ENCODE peak calls at places on chromosomes 16 and 17, in nine cellular contexts. B, K, J, U, V, L, Y, C and Q are unnamed samples.

GRCh38 chr17:78168906-78169793 is 769 bp downstream of the SYNGR2 start:
- DNase-seq in U (no peak), C (no peak), B (peak), Y (no peak), K (peak), J (no peak), L (peak), V (peak), Q (no peak)

GRCh38 chr17:27475981-27476895 is 20.0 kb downstream of the KSR1 start:
- DNase-seq in L (no peak), J (no peak), B (no peak), Y (no peak), K (no peak), V (no peak), C (no peak), U (no peak), Q (no peak)

GRCh38 chr16:30609002-30609927 is 924 bp downstream of the ZNF689 start:
- DNase-seq in L (peak), U (no peak), K (peak), C (peak), Y (peak), V (peak), B (peak), J (no peak), Q (no peak)

GRCh38 chr17:47254403-47254943 is 846 bp downstream of the ITGB3 start:
- DNase-seq in U (no peak), Y (peak), J (no peak), B (no peak), L (peak), K (no peak), V (no peak), C (no peak), Q (no peak)

GRCh38 chr16:12271006-12271405 is 294.5 kb downstream of the SNX29 start:
- DNase-seq in L (no peak), Y (peak), B (no peak), C (no peak), U (no peak), J (no peak), K (peak), V (peak), Q (no peak)

GRCh38 chr17:28097254-28097653 is 54.8 kb downstream of the NLK start:
- DNase-seq in K (no peak), U (no peak), B (no peak), C (no peak), V (no peak), J (no peak), Y (no peak), L (no peak), Q (no peak)

GRCh38 chr17:76940738-76941350 is 72.6 kb downstream of the MGAT5B start:
- DNase-seq in J (no peak), Y (no peak), K (peak), V (no peak), B (no peak), L (no peak), U (no peak), C (no peak), Q (no peak)

GRCh38 chr17:39738568-39738901 is 797 bp downstream of the GRB7 start:
- DNase-seq in Y (no peak), K (no peak), L (no peak), V (peak), B (peak), U (no peak), J (peak), C (no peak), Q (no peak)

GRCh38 chr17:49995055-49995738 is at the start of gene DLX3:
- DNase-seq in B (peak), J (peak), L (peak), C (peak), U (no peak), Y (peak), K (no peak), V (peak), Q (peak)

GRCh38 chr16:12575288-12575687 is 228.4 kb downstream of the CPPED1 start:
- DNase-seq in B (no peak), J (no peak), V (no peak), L (no peak), K (peak), C (no peak), U (no peak), Y (no peak), Q (no peak)

GRCh38 chr16:48546774-48547173 is 63.2 kb downstream of the N4BP1 start:
- DNase-seq in J (no peak), K (no peak), C (no peak), Y (no peak), V (no peak), L (no peak), B (peak), U (no peak), Q (no peak)

GRCh38 chr16:72455743-72456659 is 284.0 kb upstream of the PMFBP1 start:
- DNase-seq in Y (no peak), U (no peak), C (no peak), L (no peak), V (no peak), B (peak), J (no peak), K (peak), Q (no peak)

GRCh38 chr16:87152221-87152755 is 164.9 kb downstream of the C16orf95 start:
- DNase-seq in V (no peak), Y (no peak), K (no peak), U (no peak), J (no peak), C (no peak), B (no peak), L (no peak), Q (no peak)

GRCh38 chr17:17535957-17536356 is 39.8 kb upstream of the RASD1 start:
- DNase-seq in B (peak), K (no peak), C (no peak), U (no peak), J (no peak), V (no peak), Y (peak), L (peak), Q (no peak)

GRCh38 chr17:76594676-76595075 is 9.0 kb upstream of the ST6GALNAC2 start:
- DNase-seq in L (no peak), B (no peak), Y (peak), J (no peak), C (no peak), K (no peak), V (no peak), U (no peak), Q (no peak)

GRCh38 chr17:70313450-70313849 is 144.1 kb downstream of the KCNJ2 start:
- DNase-seq in B (no peak), K (no peak), J (no peak), L (no peak), U (no peak), Y (peak), C (no peak), V (no peak), Q (peak)

GRCh38 chr17:16962804-16963203 is 9.1 kb downstream of the TNFRSF13B start:
- DNase-seq in J (peak), Y (no peak), U (no peak), C (no peak), K (no peak), L (no peak), V (no peak), B (no peak), Q (no peak)

GRCh38 chr17:63275968-63276349 is 170.1 kb downstream of the CYB561 start:
- DNase-seq in V (no peak), K (no peak), U (no peak), L (no peak), C (no peak), J (no peak), B (no peak), Y (peak), Q (peak)

GRCh38 chr17:77144227-77144626 is 3.5 kb downstream of the SEC14L1 start:
- DNase-seq in U (no peak), Y (no peak), L (no peak), V (no peak), K (peak), C (no peak), B (peak), J (no peak), Q (no peak)

GRCh38 chr17:70137451-70138230 is 31.7 kb upstream of the KCNJ2 start:
- DNase-seq in K (peak), U (peak), V (no peak), J (peak), Y (peak), C (peak), L (peak), B (peak), Q (peak)

GRCh38 chr16:90015586-90016338 is 3.5 kb downstream of the DBNDD1 start:
- DNase-seq in K (no peak), U (no peak), C (no peak), L (no peak), V (no peak), B (no peak), Y (no peak), J (no peak), Q (no peak)

GRCh38 chr16:83954577-83955016 is 1.6 kb downstream of the OSGIN1 start:
- DNase-seq in V (peak), L (peak), J (peak), B (peak), C (no peak), K (no peak), U (peak), Y (peak), Q (no peak)

GRCh38 chr17:28612936-28613872 is 781 bp downstream of the RSKR start:
- DNase-seq in L (no peak), K (peak), Y (peak), U (no peak), V (peak), C (no peak), B (peak), J (no peak), Q (no peak)

GRCh38 chr17:47203984-47204721 is 5.0 kb upstream of the MYL4 start:
- DNase-seq in L (no peak), J (no peak), B (no peak), V (no peak), C (no peak), Y (no peak), U (no peak), K (peak), Q (no peak)

GRCh38 chr17:82096709-82097186 is 1.3 kb downstream of the FASN start:
- DNase-seq in B (no peak), J (no peak), L (no peak), K (no peak), Y (no peak), C (no peak), V (no peak), U (no peak), Q (no peak)

GRCh38 chr17:74332017-74332650 is 6.1 kb downstream of the KIF19 start:
- DNase-seq in Y (no peak), L (no peak), K (peak), V (no peak), J (no peak), B (no peak), U (no peak), C (no peak), Q (no peak)

GRCh38 chr17:28018439-28019070 is 23.9 kb upstream of the NLK start:
- DNase-seq in J (no peak), B (no peak), Y (no peak), V (no peak), C (no peak), K (no peak), U (no peak), L (no peak), Q (no peak)

GRCh38 chr17:16585796-16586195 is 16.8 kb upstream of the ZNF287 start:
- DNase-seq in U (no peak), L (no peak), C (no peak), J (no peak), B (no peak), K (no peak), Y (peak), V (no peak), Q (no peak)

GRCh38 chr17:66357037-66357436 is 54.6 kb downstream of the PRKCA start:
- DNase-seq in J (no peak), L (no peak), C (no peak), V (no peak), B (no peak), U (no peak), Y (peak), K (no peak), Q (no peak)

GRCh38 chr17:41635121-41636097 is 11.0 kb upstream of the KRT17 start:
- DNase-seq in B (peak), L (no peak), K (no peak), Y (no peak), U (peak), V (no peak), J (no peak), C (peak), Q (no peak)

GRCh38 chr16:30604316-30604947 is 5.8 kb downstream of the ZNF689 start:
- DNase-seq in C (no peak), Y (no peak), U (no peak), B (no peak), K (no peak), V (no peak), L (no peak), J (no peak), Q (no peak)

GRCh38 chr17:73510981-73511442 is 133.2 kb downstream of the SDK2 start:
- DNase-seq in U (no peak), K (no peak), Y (no peak), B (no peak), J (no peak), C (no peak), V (no peak), L (no peak), Q (no peak)

DNA sequence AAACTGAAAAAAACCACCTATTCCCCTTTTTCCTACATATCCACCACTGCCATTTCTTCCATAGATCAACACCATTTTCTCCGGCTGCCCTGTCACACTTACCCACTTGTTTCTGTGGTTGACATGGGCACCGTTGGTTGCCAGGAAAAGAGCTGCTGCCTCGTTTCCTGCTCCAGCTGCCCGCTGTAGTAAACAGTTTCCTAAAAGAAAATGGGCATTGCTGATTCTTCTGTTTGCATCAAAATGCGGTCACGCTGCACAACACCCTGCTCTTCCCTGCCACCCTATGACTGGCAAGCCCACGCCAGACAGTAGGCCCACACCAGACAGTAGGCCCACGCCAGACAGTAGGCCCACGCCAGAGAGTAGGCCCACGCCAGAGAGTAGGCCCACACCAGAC is 46.3 kb downstream of the CYB5D2 start:
- DNase-seq in B (no peak), C (no peak), L (no peak), J (no peak), Y (no peak), V (no peak), K (no peak), U (no peak), Q (no peak)
- TF ChIP-seq CTCF in B (no peak), C (no peak), L (no peak), J (no peak), Y (no peak), V (no peak), K (no peak), U (no peak), Q (no peak)

GRCh38 chr16:64449511-64449910 is 672.4 kb downstream of the CDH11 start:
- DNase-seq in C (no peak), J (no peak), L (no peak), Y (no peak), U (no peak), V (no peak), K (no peak), B (no peak), Q (no peak)

GRCh38 chr16:64440421-64440831 is 681.4 kb downstream of the CDH11 start:
- DNase-seq in C (peak), K (no peak), V (no peak), L (peak), J (peak), Y (peak), B (peak), U (no peak), Q (peak)

GRCh38 chr16:64450170-64450569 is 671.7 kb downstream of the CDH11 start:
- DNase-seq in K (no peak), C (no peak), B (no peak), L (no peak), Y (no peak), J (no peak), V (no peak), U (no peak), Q (peak)

GRCh38 chr16:64445245-64445644 is 676.6 kb downstream of the CDH11 start:
- DNase-seq in C (no peak), L (no peak), V (no peak), B (no peak), J (no peak), U (no peak), K (no peak), Y (no peak), Q (no peak)

DNA sequence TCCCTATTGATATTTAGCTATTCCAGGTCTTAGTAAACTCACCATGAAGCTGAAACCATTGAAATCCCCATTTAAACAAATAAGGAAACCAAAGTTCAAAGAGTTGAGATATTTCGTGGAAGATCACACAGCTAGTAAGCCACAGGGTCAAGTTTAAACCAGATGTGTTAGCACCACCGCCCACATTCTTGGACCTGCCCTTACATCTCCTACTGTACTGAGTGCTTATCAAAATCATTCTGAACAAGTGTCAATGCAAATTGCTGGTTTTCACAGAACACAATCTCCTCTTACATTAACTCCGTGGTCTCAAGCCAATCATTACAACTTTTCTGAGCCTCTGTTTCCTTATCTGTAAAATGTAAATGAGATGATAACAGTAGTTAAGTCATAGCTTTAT is 676.2 kb downstream of the CDH11 start:
- DNase-seq in Y (no peak), B (no peak), J (no peak), V (no peak), C (no peak), K (no peak), U (no peak), L (no peak), Q (no peak)
- H3K4me3 ChIP-seq in Y (no peak), B (no peak), J (no peak), V (no peak), C (no peak), K (no peak), U (no peak), L (no peak), Q (no peak)

GRCh38 chr17:45256114-45256966 is 5.6 kb downstream of the SPATA32 start:
- DNase-seq in Y (no peak), J (no peak), K (no peak), B (no peak), V (no peak), C (no peak), U (no peak), L (no peak), Q (no peak)
- TF ChIP-seq CTCF in Y (no peak), J (no peak), K (no peak), B (no peak), V (peak), C (peak), U (no peak), L (no peak), Q (no peak)

DNA sequence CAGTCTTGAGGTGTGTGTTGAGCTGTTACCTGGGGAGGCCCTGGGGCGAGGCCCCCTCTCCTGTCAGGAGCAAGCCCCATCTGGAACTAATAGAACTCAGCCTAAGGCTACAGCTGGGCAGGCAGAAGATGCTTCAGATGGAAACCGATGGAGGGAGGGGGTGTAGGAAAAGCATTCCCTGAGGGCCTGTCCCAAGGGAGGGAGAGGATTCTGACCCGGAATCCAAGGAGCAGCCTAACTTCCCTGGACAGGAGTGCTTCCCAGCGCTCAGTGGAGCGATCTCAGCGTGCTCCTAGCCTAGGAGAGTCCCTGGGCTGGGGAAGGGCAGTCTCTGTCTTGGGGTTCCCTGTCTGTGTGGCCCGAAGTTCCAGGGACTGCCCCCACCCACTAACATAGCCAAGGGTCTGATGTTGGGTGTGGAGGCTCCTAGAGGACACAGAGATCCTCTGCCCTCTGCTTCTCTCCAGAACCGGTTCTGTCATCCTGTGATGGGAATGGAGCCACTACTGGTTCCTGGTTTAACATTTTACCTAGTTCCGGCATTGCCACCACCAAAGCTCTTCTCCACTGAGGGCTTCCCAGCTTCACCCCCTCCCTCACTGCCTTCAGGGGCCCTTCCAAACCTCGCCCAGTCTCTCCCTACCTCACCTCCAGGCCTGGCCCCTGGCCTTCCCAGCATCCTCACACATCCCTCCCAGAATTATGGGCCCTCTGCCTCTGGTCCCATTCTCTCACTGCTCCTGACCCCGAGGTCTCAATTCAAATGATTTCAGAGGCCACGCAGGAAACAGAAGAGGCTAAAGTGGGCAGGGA is 58.7 kb downstream of the RTN4RL1 start:
- DNase-seq in B (no peak), V (no peak), L (no peak), J (no peak), U (no peak), Y (no peak), C (no peak), K (no peak), Q (no peak)
- H3K4me3 ChIP-seq in B (no peak), V (no peak), L (no peak), J (no peak), U (no peak), Y (no peak), C (no peak), K (no peak), Q (no peak)

DNA sequence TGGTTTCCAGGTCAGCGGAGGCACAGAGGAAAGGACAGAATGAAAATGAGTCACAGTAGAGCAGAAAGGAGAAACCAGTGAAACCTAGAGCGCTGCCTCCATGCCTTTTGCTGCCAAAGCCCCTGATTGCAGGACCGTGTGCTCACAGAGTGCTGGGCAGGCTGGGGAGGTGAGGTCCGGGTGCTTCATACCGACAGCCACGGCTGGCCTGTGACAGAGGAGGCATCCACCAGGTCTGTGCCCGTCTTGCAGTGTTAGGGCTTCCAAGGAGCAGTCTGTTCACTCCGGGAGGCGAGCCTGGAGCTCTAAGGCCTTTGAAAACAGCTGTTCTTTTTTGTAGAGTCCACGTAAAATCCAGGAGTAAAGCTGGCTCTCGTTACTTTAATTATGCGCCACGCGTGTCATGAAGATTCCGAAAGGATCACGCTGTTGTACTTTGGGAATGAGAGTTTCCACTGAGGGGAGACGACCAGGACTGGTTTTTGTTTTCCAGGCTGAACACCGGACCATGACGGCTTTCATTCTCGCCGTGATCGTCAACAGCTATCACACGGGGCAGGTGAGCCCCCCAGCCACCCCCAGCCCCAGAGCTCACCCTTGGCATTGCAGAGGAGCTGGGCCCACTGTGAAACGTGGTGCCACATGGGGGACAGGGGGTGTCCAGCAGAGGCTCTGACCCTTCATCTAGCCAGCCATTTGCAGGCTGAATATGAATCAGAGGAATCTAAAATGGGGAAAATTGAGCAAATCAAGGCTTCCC is 108.5 kb upstream of the CHMP6 start:
- DNase-seq in L (no peak), J (no peak), C (no peak), U (no peak), B (no peak), K (no peak), V (no peak), Y (no peak), Q (no peak)
- TF ChIP-seq CTCF in L (no peak), J (no peak), C (no peak), U (no peak), B (no peak), K (no peak), V (no peak), Y (no peak), Q (no peak)

GRCh38 chr17:44776628-44777393 is 18.0 kb downstream of the ADAM11 start:
- DNase-seq in C (no peak), L (no peak), J (no peak), K (no peak), Y (no peak), B (no peak), V (no peak), U (no peak), Q (no peak)
- H3K4me3 ChIP-seq in C (no peak), L (peak), J (no peak), K (no peak), Y (no peak), B (no peak), V (peak), U (no peak), Q (no peak)